ENCODE peak calls at places on chromosome 2, in seven cellular contexts. Y is cardiac fibroblast; Z is right cardiac atrium; G is stimulated activated CD8-positive, alpha-beta memory T cell treated with anti-CD3 and anti-CD28 coated beads, Interleukin-15, amount 100 ng/mL, for 48 hours; C is left ventricle myocardium inferior; A is HT-29; J is GM20000. H is an unnamed sample.

GRCh38 chr2:157460384-157460837 is 16.5 kb upstream of the CYTIP start:
- DNase-seq in A (peak; percentile 2), G (no peak), J (no peak), C (no peak), Z (no peak), Y (peak; percentile 35), H (no peak)

GRCh38 chr2:74573747-74574562 is 19.4 kb downstream of the DOK1 start:
- DNase-seq in J (peak; percentile 48), Y (peak; percentile 84), A (no peak), C (no peak), G (no peak), Z (no peak), H (no peak)

GRCh38 chr2:31931916-31932315 is 78.9 kb downstream of the MEMO1 start:
- DNase-seq in G (no peak), J (no peak), A (no peak), Z (no peak), C (no peak), Y (peak; percentile 27), H (no peak)

GRCh38 chr2:95388091-95388692 is 14.3 kb upstream of the FAHD2A start:
- DNase-seq in Y (no peak), G (no peak), A (no peak), Z (no peak), J (no peak), C (no peak), H (no peak)

GRCh38 chr2:109511168-109511567 is 102.6 kb downstream of the SEPTIN10 start:
- DNase-seq in Y (no peak), Z (no peak), J (no peak), G (no peak), A (no peak), C (no peak), H (no peak)

GRCh38 chr2:33496150-33496549 is 19.7 kb downstream of the RASGRP3 start:
- DNase-seq in J (no peak), G (no peak), Z (no peak), A (no peak), Y (no peak), C (no peak), H (no peak)

GRCh38 chr2:215619022-215619958 is 183.4 kb upstream of the FN1 start:
- DNase-seq in J (no peak), Z (no peak), C (no peak), Y (peak; percentile 84), G (no peak), A (peak; percentile 43), H (no peak)

GRCh38 chr2:113230531-113230930 is 48.2 kb downstream of the PAX8 start:
- DNase-seq in A (no peak), G (no peak), J (no peak), Z (no peak), C (no peak), Y (no peak), H (no peak)

GRCh38 chr2:9789371-9789770 is 53.9 kb upstream of the TAF1B start:
- DNase-seq in A (no peak), J (no peak), G (no peak), Y (no peak), C (no peak), Z (peak; percentile 36), H (no peak)

GRCh38 chr2:201643216-201643651 is at the start of gene TMEM237:
- DNase-seq in A (peak; percentile 22), Y (peak; percentile 31), G (peak; percentile 20), Z (peak; percentile 82), J (peak; percentile 83), C (peak; percentile 49), H (peak; percentile 45)

GRCh38 chr2:153105829-153106578 is 372.6 kb downstream of the RPRM start:
- DNase-seq in J (no peak), G (no peak), Y (no peak), A (no peak), C (no peak), Z (no peak), H (no peak)

GRCh38 chr2:8030694-8031303 is 651.1 kb upstream of the ID2 start:
- DNase-seq in Y (no peak), C (no peak), Z (no peak), J (no peak), A (no peak), G (no peak), H (no peak)

GRCh38 chr2:9188823-9189222 is 17.8 kb upstream of the ASAP2 start:
- DNase-seq in J (no peak), C (no peak), A (no peak), Z (no peak), G (no peak), Y (no peak), H (no peak)

GRCh38 chr2:205695460-205695979 is 13.2 kb downstream of the NRP2 start:
- DNase-seq in C (no peak), G (no peak), Y (peak; percentile 79), A (no peak), Z (no peak), J (no peak), H (no peak)

GRCh38 chr2:19800796-19801195 is 101.0 kb downstream of the TTC32 start:
- DNase-seq in Z (no peak), Y (no peak), C (no peak), J (no peak), G (no peak), A (no peak), H (no peak)

GRCh38 chr2:200860092-200860795 is 4.2 kb downstream of the CLK1 start:
- DNase-seq in Y (peak; percentile 74), Z (no peak), A (no peak), J (no peak), C (no peak), G (no peak), H (peak; percentile 48)

GRCh38 chr2:58903427-58903826 is 662.3 kb upstream of the FANCL start:
- DNase-seq in C (no peak), A (no peak), J (no peak), Y (no peak), Z (no peak), G (no peak), H (no peak)

GRCh38 chr2:12317853-12318426 is 398.8 kb upstream of the TRIB2 start:
- DNase-seq in Y (peak; percentile 95), G (no peak), A (no peak), J (no peak), C (no peak), Z (no peak), H (no peak)

GRCh38 chr2:105582952-105583660 is 161.6 kb upstream of the NCK2 start:
- DNase-seq in G (no peak), Z (no peak), C (no peak), J (no peak), A (peak; percentile 76), Y (no peak), H (no peak)

GRCh38 chr2:60215295-60215990 is 338.0 kb downstream of the BCL11A start:
- DNase-seq in Y (no peak), C (no peak), A (no peak), J (no peak), Z (no peak), G (no peak), H (no peak)

GRCh38 chr2:141313972-141314371 is 816.8 kb downstream of the LRP1B start:
- DNase-seq in C (no peak), Y (no peak), G (no peak), Z (no peak), A (no peak), J (no peak), H (no peak)

GRCh38 chr2:163132850-163133249 is 294.3 kb upstream of the KCNH7 start:
- DNase-seq in Y (peak; percentile 35), Z (no peak), J (peak; percentile 8), A (peak; percentile 24), G (no peak), C (no peak), H (no peak)

GRCh38 chr2:68762112-68762511 is 27.5 kb downstream of the ARHGAP25 start:
- DNase-seq in Y (no peak), A (no peak), Z (no peak), C (no peak), J (no peak), G (no peak), H (no peak)

GRCh38 chr2:154698789-154699559 is 479 bp downstream of the KCNJ3 start:
- DNase-seq in Z (peak; percentile 34), C (no peak), Y (no peak), A (no peak), J (no peak), G (no peak), H (no peak)

GRCh38 chr2:150486539-150487484 is 655 bp downstream of the RND3 start:
- DNase-seq in J (peak; percentile 24), A (peak; percentile 73), C (no peak), Y (peak; percentile 62), Z (peak; percentile 58), G (no peak), H (peak; percentile 27)

GRCh38 chr2:220936641-220937197 is 635.4 kb downstream of the EPHA4 start:
- DNase-seq in C (no peak), G (no peak), Y (no peak), J (no peak), Z (no peak), A (no peak), H (no peak)

GRCh38 chr2:238425979-238426567 is 654 bp upstream of the ASB1 start:
- DNase-seq in J (peak; percentile 40), Z (no peak), A (no peak), C (no peak), Y (peak; percentile 75), G (no peak), H (no peak)

GRCh38 chr2:23788100-23788499 is 138.8 kb downstream of the ATAD2B start:
- DNase-seq in Y (no peak), C (no peak), A (no peak), J (peak; percentile 15), Z (no peak), G (no peak), H (no peak)

GRCh38 chr2:212595036-212595654 is 56.5 kb upstream of the ERBB4 start:
- DNase-seq in Y (peak; percentile 51), J (peak; percentile 7), Z (no peak), A (peak; percentile 57), G (no peak), C (no peak), H (no peak)

GRCh38 chr2:237865623-237866041 is 6.2 kb downstream of the RAMP1 start:
- DNase-seq in G (no peak), C (no peak), A (no peak), J (no peak), Z (no peak), Y (no peak), H (no peak)

GRCh38 chr2:182999348-183000028 is 38.8 kb downstream of the NCKAP1 start:
- DNase-seq in C (no peak), J (no peak), Z (no peak), Y (no peak), A (no peak), G (no peak), H (no peak)

GRCh38 chr2:20563833-20564232 is 87.1 kb downstream of the HS1BP3 start:
- DNase-seq in C (no peak), A (no peak), G (no peak), Z (no peak), J (no peak), Y (peak; percentile 81), H (no peak)

GRCh38 chr2:85273732-85274731 is 53.8 kb downstream of the TGOLN2 start:
- DNase-seq in A (peak; percentile 20), C (no peak), J (no peak), Y (peak; percentile 76), Z (no peak), G (no peak), H (peak; percentile 39)

GRCh38 chr2:136297974-136298373 is 180.0 kb upstream of the CXCR4 start:
- DNase-seq in Z (no peak), A (no peak), G (no peak), C (no peak), Y (no peak), J (no peak), H (no peak)

H was measured in left cardiac atrium.